ENCODE peak calls at places on chromosome 1, in four cellular contexts. One of them, this sample, is unnamed.
A peak's percentile ranks its signal among the peaks of the same experiment; 100 is the strongest.

GRCh38 chr1:29599071-29599470 is 362.7 kb downstream of the PTPRU start:
- DNase-seq in cardiac fibroblast: no peak
- DNase-seq in breast epithelium: no peak
- DNase-seq in GM23338: no peak
- DNase-seq in this sample: no peak

GRCh38 chr1:240117930-240118329 is 26.2 kb downstream of the FMN2 start:
- DNase-seq in cardiac fibroblast: no peak
- DNase-seq in breast epithelium: no peak
- DNase-seq in GM23338: no peak
- DNase-seq in this sample: no peak

GRCh38 chr1:22288593-22289241 is 145.8 kb upstream of the WNT4 start:
- DNase-seq in cardiac fibroblast: no peak
- DNase-seq in breast epithelium: peak; percentile 19
- DNase-seq in GM23338: no peak
- DNase-seq in this sample: no peak

GRCh38 chr1:200795151-200795550 is 56.5 kb downstream of the CAMSAP2 start:
- DNase-seq in cardiac fibroblast: peak; percentile 44
- DNase-seq in breast epithelium: no peak
- DNase-seq in GM23338: no peak
- DNase-seq in this sample: no peak

GRCh38 chr1:66623812-66624211 is 89.9 kb downstream of the SGIP1 start:
- DNase-seq in cardiac fibroblast: peak; percentile 52
- DNase-seq in breast epithelium: no peak
- DNase-seq in GM23338: no peak
- DNase-seq in this sample: no peak

GRCh38 chr1:56188216-56188615 is 391.1 kb downstream of the PLPP3 start:
- DNase-seq in cardiac fibroblast: no peak
- DNase-seq in breast epithelium: no peak
- DNase-seq in GM23338: no peak
- DNase-seq in this sample: no peak

GRCh38 chr1:221903594-221903993 is 161.7 kb upstream of the DUSP10 start:
- DNase-seq in cardiac fibroblast: no peak
- DNase-seq in breast epithelium: no peak
- DNase-seq in GM23338: no peak
- DNase-seq in this sample: no peak

GRCh38 chr1:178802873-178803272 is 68.0 kb downstream of the ANGPTL1 start:
- DNase-seq in cardiac fibroblast: no peak
- DNase-seq in breast epithelium: no peak
- DNase-seq in GM23338: no peak
- DNase-seq in this sample: no peak

GRCh38 chr1:54615531-54616245 is 7.6 kb downstream of the FAM151A start:
- DNase-seq in cardiac fibroblast: no peak
- DNase-seq in breast epithelium: no peak
- DNase-seq in GM23338: no peak
- DNase-seq in this sample: no peak

GRCh38 chr1:184051138-184051484 is 419 bp upstream of the TSEN15 start:
- DNase-seq in cardiac fibroblast: no peak
- DNase-seq in breast epithelium: no peak
- DNase-seq in GM23338: no peak
- DNase-seq in this sample: no peak

GRCh38 chr1:221187174-221187573 is 307.9 kb downstream of the HLX start:
- DNase-seq in cardiac fibroblast: no peak
- DNase-seq in breast epithelium: no peak
- DNase-seq in GM23338: no peak
- DNase-seq in this sample: no peak

GRCh38 chr1:156705321-156705917 is at the start of gene CRABP2:
- DNase-seq in cardiac fibroblast: no peak
- DNase-seq in breast epithelium: no peak
- DNase-seq in GM23338: peak; percentile 72
- DNase-seq in this sample: no peak

GRCh38 chr1:226063362-226064167 is 1.0 kb downstream of the H3-3A start:
- DNase-seq in cardiac fibroblast: peak; percentile 46
- DNase-seq in breast epithelium: peak; percentile 58
- DNase-seq in GM23338: peak; percentile 62
- DNase-seq in this sample: no peak

GRCh38 chr1:47175227-47175934 is 14.5 kb downstream of the PDZK1IP1 start:
- DNase-seq in cardiac fibroblast: peak; percentile 75
- DNase-seq in breast epithelium: no peak
- DNase-seq in GM23338: peak; percentile 81
- DNase-seq in this sample: peak; percentile 54

GRCh38 chr1:40732756-40733301 is 41.3 kb downstream of the NFYC start:
- DNase-seq in cardiac fibroblast: peak; percentile 31
- DNase-seq in breast epithelium: no peak
- DNase-seq in GM23338: no peak
- DNase-seq in this sample: no peak

GRCh38 chr1:98468111-98468717 is 193.3 kb upstream of the SNX7 start:
- DNase-seq in cardiac fibroblast: peak; percentile 82
- DNase-seq in breast epithelium: no peak
- DNase-seq in GM23338: peak; percentile 57
- DNase-seq in this sample: peak; percentile 51

GRCh38 chr1:28518000-28518744 is 12.3 kb downstream of the RCC1 start:
- DNase-seq in cardiac fibroblast: peak; percentile 91
- DNase-seq in breast epithelium: peak; percentile 92
- DNase-seq in GM23338: peak; percentile 95
- DNase-seq in this sample: peak; percentile 94

GRCh38 chr1:99527078-99527477 is 118.8 kb upstream of the PALMD start:
- DNase-seq in cardiac fibroblast: peak; percentile 56
- DNase-seq in breast epithelium: no peak
- DNase-seq in GM23338: peak; percentile 46
- DNase-seq in this sample: no peak

GRCh38 chr1:25253911-25254310 is 6.7 kb upstream of the RSRP1 start:
- DNase-seq in cardiac fibroblast: no peak
- DNase-seq in breast epithelium: no peak
- DNase-seq in GM23338: peak; percentile 48
- DNase-seq in this sample: no peak

GRCh38 chr1:19156676-19157075 is 53.4 kb downstream of the UBR4 start:
- DNase-seq in cardiac fibroblast: peak; percentile 89
- DNase-seq in breast epithelium: no peak
- DNase-seq in GM23338: no peak
- DNase-seq in this sample: no peak

GRCh38 chr1:58592521-58593134 is 15.6 kb upstream of the TACSTD2 start:
- DNase-seq in cardiac fibroblast: peak; percentile 92
- DNase-seq in breast epithelium: no peak
- DNase-seq in GM23338: no peak
- DNase-seq in this sample: no peak

GRCh38 chr1:227363825-227364224 is 45.5 kb upstream of the CDC42BPA start:
- DNase-seq in cardiac fibroblast: no peak
- DNase-seq in breast epithelium: no peak
- DNase-seq in GM23338: no peak
- DNase-seq in this sample: no peak

GRCh38 chr1:164452549-164452948 is 106.4 kb upstream of the PBX1 start:
- DNase-seq in cardiac fibroblast: no peak
- DNase-seq in breast epithelium: no peak
- DNase-seq in GM23338: no peak
- DNase-seq in this sample: no peak

GRCh38 chr1:118826669-118827068 is 161.5 kb downstream of the TBX15 start:
- DNase-seq in cardiac fibroblast: no peak
- DNase-seq in breast epithelium: no peak
- DNase-seq in GM23338: peak; percentile 54
- DNase-seq in this sample: no peak

DNA sequence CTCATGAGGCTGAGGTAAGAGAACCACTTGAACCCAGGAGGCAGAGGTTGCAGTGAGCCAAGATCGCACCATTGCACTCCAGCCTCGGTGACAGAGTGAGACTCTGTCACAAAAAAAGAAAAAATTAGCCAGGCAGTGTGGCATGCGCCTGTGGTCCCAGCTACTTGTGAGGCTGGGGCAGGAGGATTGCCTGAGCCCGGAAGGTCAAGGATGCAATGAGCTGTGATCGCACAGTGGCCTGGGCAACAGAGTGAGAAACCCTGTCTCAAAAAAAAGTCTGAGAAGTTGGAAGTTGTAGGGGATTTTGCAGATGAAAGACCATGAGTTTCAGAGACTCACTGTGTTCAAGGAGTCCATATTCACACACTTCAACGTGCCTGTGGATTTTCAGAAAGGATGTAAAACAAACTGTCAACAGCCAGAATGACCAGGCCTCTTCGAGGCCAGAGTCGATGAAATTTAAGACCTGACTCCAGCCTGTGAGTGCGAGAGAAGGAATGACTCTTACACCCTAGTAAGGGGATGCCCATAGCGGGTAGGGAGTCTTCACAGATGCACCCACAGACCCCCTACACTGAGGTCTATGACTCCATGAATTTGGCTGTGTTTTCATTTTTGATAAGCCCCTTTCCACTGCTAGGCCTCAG is 2.2 kb downstream of the S100A13 start:
- DNase-seq in cardiac fibroblast: no peak
- DNase-seq in breast epithelium: no peak
- DNase-seq in GM23338: no peak
- DNase-seq in this sample: no peak
- TF ChIP-seq CTCF in cardiac fibroblast: no peak
- TF ChIP-seq CTCF in breast epithelium: no peak
- TF ChIP-seq CTCF in GM23338: no peak
- TF ChIP-seq CTCF in this sample: no peak

DNA sequence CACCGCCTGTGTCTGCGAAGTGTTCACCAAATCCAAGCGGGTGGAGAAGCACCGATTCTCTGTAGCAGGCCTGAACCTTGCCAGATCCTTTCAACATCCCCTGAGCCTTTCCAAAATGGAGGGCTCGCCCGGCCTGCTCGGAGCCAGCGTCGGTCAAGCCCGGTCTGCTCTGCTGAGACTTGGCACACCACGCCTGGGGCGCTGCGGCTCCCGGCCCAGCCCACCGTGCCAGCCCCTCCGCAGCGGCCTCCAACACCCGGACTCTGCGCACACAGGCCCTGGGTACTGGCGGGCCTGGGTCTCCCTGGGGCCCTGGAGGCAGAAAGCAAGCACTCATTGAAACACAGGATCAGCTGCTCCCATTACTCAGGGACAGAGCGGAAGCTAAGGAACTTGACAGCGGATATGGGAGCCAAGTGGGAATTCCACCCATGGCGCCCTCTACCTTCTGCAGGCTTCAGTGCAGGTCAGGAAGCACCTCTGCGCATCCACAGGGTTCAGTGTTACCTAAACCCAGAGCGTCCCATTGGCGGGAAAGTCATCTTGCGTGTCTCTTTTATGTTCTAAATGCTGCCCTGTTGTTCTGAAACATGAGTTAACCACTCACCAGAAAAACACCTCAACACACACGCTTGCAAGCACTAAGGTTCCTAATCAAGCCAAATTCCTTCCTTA is 159.9 kb downstream of the ZBTB18 start:
- DNase-seq in cardiac fibroblast: peak; percentile 31
- DNase-seq in breast epithelium: no peak
- DNase-seq in GM23338: peak; percentile 89
- DNase-seq in this sample: no peak
- H3K4me3 ChIP-seq in cardiac fibroblast: no peak overlapping the region
- H3K4me3 ChIP-seq in breast epithelium: no peak overlapping the region
- H3K4me3 ChIP-seq in GM23338: no peak overlapping the region
- H3K4me3 ChIP-seq in this sample: no peak overlapping the region

GRCh38 chr1:155509064-155509463 is 53.5 kb downstream of the ASH1L start:
- DNase-seq in cardiac fibroblast: no peak
- DNase-seq in breast epithelium: no peak
- DNase-seq in GM23338: no peak
- DNase-seq in this sample: no peak

GRCh38 chr1:155507960-155508359 is 54.6 kb downstream of the ASH1L start:
- DNase-seq in cardiac fibroblast: no peak
- DNase-seq in breast epithelium: no peak
- DNase-seq in GM23338: no peak
- DNase-seq in this sample: peak; percentile 31

GRCh38 chr1:155499263-155499662 is 63.3 kb downstream of the ASH1L start:
- DNase-seq in cardiac fibroblast: no peak
- DNase-seq in breast epithelium: no peak
- DNase-seq in GM23338: no peak
- DNase-seq in this sample: no peak

GRCh38 chr1:155499953-155500621 is 62.5 kb downstream of the ASH1L start:
- DNase-seq in cardiac fibroblast: peak; percentile 23
- DNase-seq in breast epithelium: no peak
- DNase-seq in GM23338: peak; percentile 15
- DNase-seq in this sample: peak; percentile 64

GRCh38 chr1:155504207-155504606 is 58.4 kb downstream of the ASH1L start:
- DNase-seq in cardiac fibroblast: peak; percentile 60
- DNase-seq in breast epithelium: no peak
- DNase-seq in GM23338: peak; percentile 60
- DNase-seq in this sample: peak; percentile 63
- TF ChIP-seq CTCF in cardiac fibroblast: peak; percentile 45
- TF ChIP-seq CTCF in breast epithelium: peak; percentile 36
- TF ChIP-seq CTCF in GM23338: peak; percentile 44
- TF ChIP-seq CTCF in this sample: peak; percentile 25

GRCh38 chr1:35708179-35708891 is 10.3 kb downstream of the C1orf216 start:
- DNase-seq in cardiac fibroblast: no peak
- DNase-seq in breast epithelium: no peak
- DNase-seq in GM23338: peak; percentile 69
- DNase-seq in this sample: no peak
- H3K4me3 ChIP-seq in cardiac fibroblast: peak overlapping the region; percentile 39
- H3K4me3 ChIP-seq in breast epithelium: peak overlapping the region; percentile 62
- H3K4me3 ChIP-seq in GM23338: peak overlapping the region; percentile 74
- H3K4me3 ChIP-seq in this sample: no peak overlapping the region

GRCh38 chr1:182391362-182392044 is at the start of gene GLUL:
- DNase-seq in cardiac fibroblast: peak; percentile 96
- DNase-seq in breast epithelium: peak; percentile 93
- DNase-seq in GM23338: peak; percentile 95
- DNase-seq in this sample: peak; percentile 93
- TF ChIP-seq CTCF in cardiac fibroblast: peak; percentile 32
- TF ChIP-seq CTCF in breast epithelium: no peak
- TF ChIP-seq CTCF in GM23338: no peak
- TF ChIP-seq CTCF in this sample: peak; percentile 13

DNA sequence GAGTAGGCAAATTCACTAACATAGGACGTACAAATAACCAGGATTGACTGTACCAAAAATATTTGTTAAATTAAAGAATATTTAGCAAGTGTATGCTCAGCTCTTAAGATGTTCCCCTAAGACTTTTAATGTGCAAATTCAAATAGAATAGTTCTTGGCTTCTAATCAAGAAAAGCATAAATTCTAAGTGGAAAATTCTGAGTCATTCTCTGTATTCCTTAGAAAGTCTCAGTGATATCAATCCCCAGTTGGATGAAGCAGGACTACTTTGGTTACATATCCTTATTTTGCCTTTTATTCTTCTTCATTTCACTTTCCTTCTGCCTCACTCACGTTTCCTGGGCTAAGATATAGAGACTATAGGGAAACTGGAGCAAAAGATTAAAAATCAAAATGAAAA is 130.2 kb downstream of the IFI44 start:
- DNase-seq in cardiac fibroblast: peak; percentile 70
- DNase-seq in breast epithelium: no peak
- DNase-seq in GM23338: no peak
- DNase-seq in this sample: no peak
- H3K4me3 ChIP-seq in cardiac fibroblast: no peak overlapping the region
- H3K4me3 ChIP-seq in breast epithelium: no peak overlapping the region
- H3K4me3 ChIP-seq in GM23338: no peak overlapping the region
- H3K4me3 ChIP-seq in this sample: no peak overlapping the region

DNA sequence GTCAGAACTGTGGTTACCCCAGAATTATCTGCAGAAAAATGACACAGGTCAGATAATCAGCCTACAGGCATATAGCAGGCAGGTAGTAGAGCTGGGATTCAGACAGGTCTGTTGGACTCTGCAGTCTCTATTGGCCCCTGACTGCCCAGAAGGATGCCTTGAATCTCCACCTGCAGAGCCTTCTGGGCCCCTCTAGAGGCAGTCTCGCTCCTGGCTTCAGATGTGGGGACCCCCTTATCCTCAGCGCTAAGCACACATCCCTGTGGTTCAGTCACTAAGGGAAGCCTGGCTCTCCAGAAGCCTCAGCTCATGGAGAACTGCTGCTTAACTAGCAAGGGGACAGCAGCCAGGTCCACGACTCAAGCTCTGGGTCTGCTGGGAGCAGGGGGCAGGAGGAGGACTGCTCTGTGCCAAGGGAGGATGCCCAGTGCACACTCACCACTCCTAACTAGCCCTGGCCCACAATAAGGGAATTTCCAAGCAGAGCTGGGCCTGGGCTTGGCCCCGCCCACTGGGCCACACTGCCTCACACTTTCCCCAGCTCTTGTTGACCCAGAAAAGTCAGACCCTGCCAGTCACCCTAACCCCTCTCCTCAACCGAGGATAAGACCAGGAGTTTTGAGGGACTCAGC is 18.9 kb downstream of the SLC9A1 start:
- DNase-seq in cardiac fibroblast: no peak
- DNase-seq in breast epithelium: no peak
- DNase-seq in GM23338: peak; percentile 81
- DNase-seq in this sample: peak; percentile 49
- TF ChIP-seq CTCF in cardiac fibroblast: peak; percentile 9
- TF ChIP-seq CTCF in breast epithelium: no peak
- TF ChIP-seq CTCF in GM23338: peak; percentile 62
- TF ChIP-seq CTCF in this sample: no peak